ENCODE peak calls at places on chromosomes 7 and 10, in eight cellular contexts. One of them, this sample, is unnamed.

GRCh38 chr10:73810735-73811465 is 498 bp downstream of the NDST2 start:
- DNase-seq in NCI-H2029 treated with DMSO at 0.1 percent for 48 hours: no peak
- DNase-seq in right lobe of liver: peak; percentile 73
- DNase-seq in iPS-NIHi11: peak; percentile 73
- DNase-seq in dermis microvascular lymphatic vessel endothelial cell: peak; percentile 18
- DNase-seq in NB4: peak; percentile 74
- DNase-seq in bronchial epithelial cell: peak; percentile 8
- DNase-seq in NCI-H345: no peak
- DNase-seq in this sample: no peak

GRCh38 chr7:87528733-87529132 is 53.3 kb upstream of the ABCB4 start:
- DNase-seq in NCI-H2029 treated with DMSO at 0.1 percent for 48 hours: no peak
- DNase-seq in right lobe of liver: no peak
- DNase-seq in iPS-NIHi11: no peak
- DNase-seq in dermis microvascular lymphatic vessel endothelial cell: no peak
- DNase-seq in NB4: no peak
- DNase-seq in bronchial epithelial cell: no peak
- DNase-seq in NCI-H345: no peak
- DNase-seq in this sample: no peak

GRCh38 chr7:66699998-66700397 is 40.5 kb upstream of the RABGEF1 start:
- DNase-seq in NCI-H2029 treated with DMSO at 0.1 percent for 48 hours: no peak
- DNase-seq in right lobe of liver: no peak
- DNase-seq in iPS-NIHi11: no peak
- DNase-seq in dermis microvascular lymphatic vessel endothelial cell: no peak
- DNase-seq in NB4: no peak
- DNase-seq in bronchial epithelial cell: no peak
- DNase-seq in NCI-H345: no peak
- DNase-seq in this sample: peak; percentile 10

GRCh38 chr10:101778781-101779543 is 3.0 kb upstream of the FGF8 start:
- DNase-seq in NCI-H2029 treated with DMSO at 0.1 percent for 48 hours: no peak
- DNase-seq in right lobe of liver: no peak
- DNase-seq in iPS-NIHi11: peak; percentile 81
- DNase-seq in dermis microvascular lymphatic vessel endothelial cell: peak; percentile 51
- DNase-seq in NB4: no peak
- DNase-seq in bronchial epithelial cell: peak; percentile 11
- DNase-seq in NCI-H345: no peak
- DNase-seq in this sample: peak; percentile 39

GRCh38 chr7:14196555-14196954 is 207.1 kb upstream of the ETV1 start:
- DNase-seq in NCI-H2029 treated with DMSO at 0.1 percent for 48 hours: no peak
- DNase-seq in right lobe of liver: no peak
- DNase-seq in iPS-NIHi11: no peak
- DNase-seq in dermis microvascular lymphatic vessel endothelial cell: no peak
- DNase-seq in NB4: no peak
- DNase-seq in bronchial epithelial cell: peak; percentile 95
- DNase-seq in NCI-H345: no peak
- DNase-seq in this sample: no peak

GRCh38 chr7:3067606-3068005 is 23.9 kb upstream of the CARD11 start:
- DNase-seq in NCI-H2029 treated with DMSO at 0.1 percent for 48 hours: no peak
- DNase-seq in right lobe of liver: no peak
- DNase-seq in iPS-NIHi11: no peak
- DNase-seq in dermis microvascular lymphatic vessel endothelial cell: no peak
- DNase-seq in NB4: no peak
- DNase-seq in bronchial epithelial cell: no peak
- DNase-seq in NCI-H345: no peak
- DNase-seq in this sample: no peak

GRCh38 chr7:123460616-123461015 is 73.8 kb downstream of the IQUB start:
- DNase-seq in NCI-H2029 treated with DMSO at 0.1 percent for 48 hours: no peak
- DNase-seq in right lobe of liver: no peak
- DNase-seq in iPS-NIHi11: no peak
- DNase-seq in dermis microvascular lymphatic vessel endothelial cell: no peak
- DNase-seq in NB4: no peak
- DNase-seq in bronchial epithelial cell: peak; percentile 74
- DNase-seq in NCI-H345: no peak
- DNase-seq in this sample: peak; percentile 93

GRCh38 chr10:90417056-90417455 is 440.8 kb downstream of the HTR7 start:
- DNase-seq in NCI-H2029 treated with DMSO at 0.1 percent for 48 hours: no peak
- DNase-seq in right lobe of liver: no peak
- DNase-seq in iPS-NIHi11: no peak
- DNase-seq in dermis microvascular lymphatic vessel endothelial cell: no peak
- DNase-seq in NB4: no peak
- DNase-seq in bronchial epithelial cell: peak; percentile 93
- DNase-seq in NCI-H345: no peak
- DNase-seq in this sample: peak; percentile 97

GRCh38 chr10:580796-581195 is 108.7 kb downstream of the DIP2C start:
- DNase-seq in NCI-H2029 treated with DMSO at 0.1 percent for 48 hours: no peak
- DNase-seq in right lobe of liver: no peak
- DNase-seq in iPS-NIHi11: no peak
- DNase-seq in dermis microvascular lymphatic vessel endothelial cell: no peak
- DNase-seq in NB4: no peak
- DNase-seq in bronchial epithelial cell: peak; percentile 63
- DNase-seq in NCI-H345: no peak
- DNase-seq in this sample: peak; percentile 96

GRCh38 chr10:15491856-15492255 is 120.8 kb upstream of the FAM171A1 start:
- DNase-seq in NCI-H2029 treated with DMSO at 0.1 percent for 48 hours: no peak
- DNase-seq in right lobe of liver: no peak
- DNase-seq in iPS-NIHi11: no peak
- DNase-seq in dermis microvascular lymphatic vessel endothelial cell: no peak
- DNase-seq in NB4: no peak
- DNase-seq in bronchial epithelial cell: no peak
- DNase-seq in NCI-H345: no peak
- DNase-seq in this sample: no peak

GRCh38 chr10:132094581-132095234 is 29.0 kb downstream of the JAKMIP3 start:
- DNase-seq in NCI-H2029 treated with DMSO at 0.1 percent for 48 hours: no peak
- DNase-seq in right lobe of liver: no peak
- DNase-seq in iPS-NIHi11: no peak
- DNase-seq in dermis microvascular lymphatic vessel endothelial cell: no peak
- DNase-seq in NB4: no peak
- DNase-seq in bronchial epithelial cell: peak; percentile 8
- DNase-seq in NCI-H345: no peak
- DNase-seq in this sample: no peak

GRCh38 chr10:97069576-97070362 is 116.0 kb downstream of the SLIT1 start:
- DNase-seq in NCI-H2029 treated with DMSO at 0.1 percent for 48 hours: no peak
- DNase-seq in right lobe of liver: no peak
- DNase-seq in iPS-NIHi11: no peak
- DNase-seq in dermis microvascular lymphatic vessel endothelial cell: no peak
- DNase-seq in NB4: peak; percentile 89
- DNase-seq in bronchial epithelial cell: peak; percentile 93
- DNase-seq in NCI-H345: no peak
- DNase-seq in this sample: peak; percentile 6

GRCh38 chr10:104417629-104418292 is 64.1 kb downstream of the CFAP58 start:
- DNase-seq in NCI-H2029 treated with DMSO at 0.1 percent for 48 hours: no peak
- DNase-seq in right lobe of liver: no peak
- DNase-seq in iPS-NIHi11: no peak
- DNase-seq in dermis microvascular lymphatic vessel endothelial cell: no peak
- DNase-seq in NB4: peak; percentile 65
- DNase-seq in bronchial epithelial cell: no peak
- DNase-seq in NCI-H345: no peak
- DNase-seq in this sample: peak; percentile 11

GRCh38 chr7:68107256-68107655 is 1110.6 kb downstream of the TYW1 start:
- DNase-seq in NCI-H2029 treated with DMSO at 0.1 percent for 48 hours: no peak
- DNase-seq in right lobe of liver: no peak
- DNase-seq in iPS-NIHi11: no peak
- DNase-seq in dermis microvascular lymphatic vessel endothelial cell: no peak
- DNase-seq in NB4: no peak
- DNase-seq in bronchial epithelial cell: no peak
- DNase-seq in NCI-H345: peak; percentile 46
- DNase-seq in this sample: peak; percentile 58

GRCh38 chr10:113494736-113495135 is 58.1 kb upstream of the HABP2 start:
- DNase-seq in NCI-H2029 treated with DMSO at 0.1 percent for 48 hours: no peak
- DNase-seq in right lobe of liver: no peak
- DNase-seq in iPS-NIHi11: no peak
- DNase-seq in dermis microvascular lymphatic vessel endothelial cell: no peak
- DNase-seq in NB4: no peak
- DNase-seq in bronchial epithelial cell: no peak
- DNase-seq in NCI-H345: no peak
- DNase-seq in this sample: no peak

GRCh38 chr7:6015917-6016652 is 7.0 kb downstream of the AIMP2 start:
- DNase-seq in NCI-H2029 treated with DMSO at 0.1 percent for 48 hours: peak; percentile 41
- DNase-seq in right lobe of liver: peak; percentile 82
- DNase-seq in iPS-NIHi11: peak; percentile 23
- DNase-seq in dermis microvascular lymphatic vessel endothelial cell: no peak
- DNase-seq in NB4: no peak
- DNase-seq in bronchial epithelial cell: peak; percentile 40
- DNase-seq in NCI-H345: peak; percentile 28
- DNase-seq in this sample: peak; percentile 76

GRCh38 chr7:7920481-7920880 is 48.1 kb upstream of the GLCCI1 start:
- DNase-seq in NCI-H2029 treated with DMSO at 0.1 percent for 48 hours: peak; percentile 64
- DNase-seq in right lobe of liver: peak; percentile 53
- DNase-seq in iPS-NIHi11: no peak
- DNase-seq in dermis microvascular lymphatic vessel endothelial cell: no peak
- DNase-seq in NB4: no peak
- DNase-seq in bronchial epithelial cell: no peak
- DNase-seq in NCI-H345: no peak
- DNase-seq in this sample: no peak